ENCODE peak calls at places on chromosomes 1 and 21, in five cellular contexts. D is cardiac fibroblast, V is fibroblast of pulmonary artery, Q is lower lobe of right lung, G is fibroblast of villous mesenchyme. K is an unnamed sample.
A peak's percentile ranks its signal among the peaks of the same experiment; 100 is the strongest.

GRCh38 chr1:232319106-232319505 is 310.8 kb downstream of the SIPA1L2 start:
- DNase-seq in D (no peak), Q (peak; percentile 49), G (no peak), V (no peak), K (no peak)

GRCh38 chr1:226444901-226445300 is 37.0 kb upstream of the PARP1 start:
- DNase-seq in V (no peak), G (no peak), D (no peak), Q (no peak), K (no peak)

GRCh38 chr1:3653286-3653618 is 936 bp downstream of the TP73 start:
- DNase-seq in G (no peak), D (no peak), V (no peak), Q (no peak), K (no peak)

GRCh38 chr1:46285730-46286477 is 17.5 kb downstream of the LRRC41 start:
- DNase-seq in V (no peak), D (no peak), G (no peak), Q (no peak), K (no peak)

GRCh38 chr1:20660363-20661234 is 570 bp downstream of the DDOST start:
- DNase-seq in G (no peak), V (no peak), D (peak; percentile 27), Q (no peak), K (peak; percentile 17)

GRCh38 chr1:67803380-67804279 is 29.6 kb downstream of the GNG12 start:
- DNase-seq in Q (no peak), V (peak; percentile 22), G (peak; percentile 78), D (peak; percentile 14), K (peak; percentile 58)

GRCh38 chr1:81800741-81801031 is at the start of gene ADGRL2:
- DNase-seq in V (no peak), Q (no peak), G (no peak), D (no peak), K (no peak)

GRCh38 chr1:48236716-48237470 is 14.4 kb downstream of the SLC5A9 start:
- DNase-seq in D (peak; percentile 51), V (peak; percentile 50), G (peak; percentile 30), Q (no peak), K (peak; percentile 80)

GRCh38 chr1:189607477-189608096 is 870.1 kb downstream of the BRINP3 start:
- DNase-seq in D (no peak), Q (no peak), G (no peak), V (no peak), K (no peak)

GRCh38 chr1:59199734-59200376 is 97.0 kb upstream of the FGGY start:
- DNase-seq in D (no peak), V (no peak), Q (no peak), G (no peak), K (no peak)

GRCh38 chr21:42621828-42622199 is 31.6 kb upstream of the PDE9A start:
- DNase-seq in G (peak; percentile 36), D (no peak), V (no peak), Q (no peak), K (no peak)

GRCh38 chr21:44301961-44302406 is 2.1 kb downstream of the PFKL start:
- DNase-seq in G (no peak), Q (no peak), D (no peak), V (no peak), K (no peak)

GRCh38 chr1:226100436-226101347 is 38.2 kb downstream of the H3-3A start:
- DNase-seq in G (peak; percentile 72), Q (peak; percentile 66), D (peak; percentile 75), V (peak; percentile 73), K (peak; percentile 53)

GRCh38 chr21:37916795-37917142 is 512 bp upstream of the KCNJ6 start:
- DNase-seq in D (no peak), Q (no peak), V (no peak), G (peak; percentile 3), K (peak; percentile 7)

GRCh38 chr1:53073287-53073686 is 11.3 kb downstream of the PODN start:
- DNase-seq in Q (no peak), D (no peak), G (no peak), V (no peak), K (no peak)

GRCh38 chr1:246677842-246678241 is 46.4 kb upstream of the SCCPDH start:
- DNase-seq in V (no peak), D (no peak), G (peak; percentile 35), Q (no peak), K (no peak)

GRCh38 chr1:115898020-115898419 is 57.1 kb upstream of the NHLH2 start:
- DNase-seq in Q (no peak), V (no peak), G (no peak), D (no peak), K (no peak)

GRCh38 chr1:94884101-94884875 is 42.6 kb downstream of the CNN3 start:
- DNase-seq in D (peak; percentile 48), V (peak; percentile 41), Q (no peak), G (peak; percentile 68), K (peak; percentile 73)

GRCh38 chr1:153192697-153193096 is 10.5 kb upstream of the LELP1 start:
- DNase-seq in G (no peak), V (no peak), Q (no peak), D (no peak), K (no peak)

GRCh38 chr1:197356723-197357533 is 88.9 kb downstream of the CRB1 start:
- DNase-seq in Q (no peak), D (peak; percentile 71), V (peak; percentile 78), G (peak; percentile 64), K (peak; percentile 82)

GRCh38 chr1:33986389-33987095 is 122.7 kb downstream of the HMGB4 start:
- DNase-seq in V (peak; percentile 10), D (no peak), Q (no peak), G (no peak), K (no peak)

GRCh38 chr1:117613969-117614865 is 8.4 kb downstream of the TENT5C start:
- DNase-seq in V (no peak), G (peak; percentile 18), D (no peak), Q (no peak), K (no peak)

GRCh38 chr1:187001198-187001904 is 172.6 kb downstream of the PLA2G4A start:
- DNase-seq in D (peak; percentile 95), Q (no peak), V (peak; percentile 93), G (peak; percentile 70), K (peak; percentile 96)

GRCh38 chr1:116899529-116899928 is 10.2 kb upstream of the PTGFRN start:
- DNase-seq in V (no peak), G (no peak), Q (no peak), D (no peak), K (no peak)

GRCh38 chr1:107877092-107877491 is 87.9 kb downstream of the VAV3 start:
- DNase-seq in V (peak; percentile 67), Q (no peak), D (peak; percentile 62), G (peak; percentile 92), K (peak; percentile 70)

GRCh38 chr1:234970731-234971476 is 157.7 kb downstream of the TOMM20 start:
- DNase-seq in G (peak; percentile 99), D (peak; percentile 93), V (peak; percentile 96), Q (peak; percentile 66), K (peak; percentile 99)

GRCh38 chr1:154348429-154349076 is 23.2 kb downstream of the ATP8B2 start:
- DNase-seq in G (no peak), V (no peak), Q (no peak), D (no peak), K (no peak)

GRCh38 chr1:204227351-204227750 is 13.6 kb upstream of the GOLT1A start:
- DNase-seq in G (no peak), Q (no peak), V (no peak), D (no peak), K (no peak)

GRCh38 chr1:55071477-55071876 is 32.1 kb downstream of the PCSK9 start:
- DNase-seq in V (peak; percentile 76), G (peak; percentile 61), Q (no peak), D (peak; percentile 69), K (peak; percentile 86)
- TF ChIP-seq CTCF in V (peak; percentile 71), G (peak; percentile 66), Q (no peak), D (peak; percentile 57), K (peak; percentile 75)

GRCh38 chr1:156089704-156090103 is 7.4 kb upstream of the MEX3A start:
- DNase-seq in Q (no peak), V (no peak), D (no peak), G (no peak), K (no peak)
- H3K4me3 ChIP-seq in Q (no peak overlapping the region), V (no peak overlapping the region), D (no peak overlapping the region), G (no peak overlapping the region), K (no peak overlapping the region)

GRCh38 chr1:51215169-51215568 is 20.9 kb upstream of the RNF11 start:
- DNase-seq in Q (no peak), V (no peak), D (peak; percentile 20), G (no peak), K (no peak)

GRCh38 chr1:51220548-51220947 is 15.5 kb upstream of the RNF11 start:
- DNase-seq in D (no peak), V (no peak), G (no peak), Q (no peak), K (no peak)

GRCh38 chr1:51216631-51217030 is 19.4 kb upstream of the RNF11 start:
- DNase-seq in G (no peak), D (no peak), Q (no peak), V (no peak), K (no peak)

GRCh38 chr1:51217101-51217500 is 19.0 kb upstream of the RNF11 start:
- DNase-seq in G (no peak), D (no peak), Q (no peak), V (no peak), K (no peak)

DNA sequence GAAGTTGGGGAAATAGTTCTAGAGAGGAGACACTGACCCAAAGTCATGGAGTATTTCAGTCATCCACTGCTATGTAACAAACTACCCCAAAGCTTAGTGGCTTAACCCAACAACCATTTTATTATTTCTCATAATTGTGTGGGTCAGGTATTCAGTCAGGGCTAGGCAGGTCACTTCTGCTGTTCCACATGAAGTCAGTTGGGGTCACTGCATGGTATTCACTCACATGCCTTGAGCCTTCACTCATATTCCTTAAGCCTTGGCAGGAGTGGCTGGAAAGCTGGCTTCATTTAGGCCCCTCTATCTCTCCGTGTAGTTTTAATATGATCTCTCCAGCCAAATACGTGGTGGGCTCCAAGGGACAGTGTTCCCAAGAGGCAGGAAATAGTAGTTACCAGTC is 17.5 kb upstream of the RNF11 start:
- DNase-seq in G (no peak), V (no peak), Q (no peak), D (no peak), K (no peak)
- TF ChIP-seq CTCF in G (no peak), V (no peak), Q (no peak), D (no peak), K (no peak)

GRCh38 chr1:26694185-26694572 is 1.6 kb upstream of the ARID1A start:
- DNase-seq in G (peak; percentile 74), Q (no peak), D (no peak), V (no peak), K (no peak)
- H3K4me3 ChIP-seq in G (no peak overlapping the region), Q (peak overlapping the region; percentile 69), D (no peak overlapping the region), V (no peak overlapping the region), K (no peak overlapping the region)

K was measured in choroid plexus epithelial cell.